ENCODE peak calls at places on chromosomes 7 and 10, in eight cellular contexts. E, A, T, U, X, Z, S and W are unnamed samples.

GRCh38 chr7:104758504-104758903 is 255.5 kb upstream of the KMT2E start:
- DNase-seq in E (peak; percentile 8), A (no peak), T (no peak), U (no peak), X (no peak), Z (no peak), S (peak; percentile 8), W (no peak)

GRCh38 chr7:125316451-125316850 is 386.8 kb upstream of the POT1 start:
- DNase-seq in E (peak; percentile 65), A (peak; percentile 77), T (peak; percentile 8), U (peak; percentile 2), X (peak; percentile 15), Z (peak; percentile 21), S (no peak), W (peak; percentile 3)

GRCh38 chr10:76962851-76963250 is 674.8 kb downstream of the KCNMA1 start:
- DNase-seq in E (no peak), A (no peak), T (no peak), U (no peak), X (no peak), Z (no peak), S (peak; percentile 69), W (no peak)

GRCh38 chr10:13536674-13537366 is 8.0 kb upstream of the BEND7 start:
- DNase-seq in E (peak; percentile 14), A (peak; percentile 90), T (peak; percentile 65), U (peak; percentile 46), X (peak; percentile 70), Z (peak; percentile 69), S (peak; percentile 48), W (peak; percentile 80)

GRCh38 chr10:133278577-133279265 is 2.1 kb upstream of the ADAM8 start:
- DNase-seq in E (peak; percentile 89), A (no peak), T (peak; percentile 72), U (peak; percentile 81), X (no peak), Z (no peak), S (no peak), W (peak; percentile 99)

GRCh38 chr10:11164806-11165590 is 147.3 kb downstream of the CELF2 start:
- DNase-seq in E (peak; percentile 0), A (peak; percentile 74), T (no peak), U (peak; percentile 91), X (no peak), Z (peak; percentile 61), S (peak; percentile 93), W (peak; percentile 29)

GRCh38 chr7:128361463-128362441 is at the start of gene PRRT4:
- DNase-seq in E (no peak), A (peak; percentile 82), T (no peak), U (no peak), X (peak; percentile 45), Z (no peak), S (peak; percentile 60), W (no peak)

GRCh38 chr10:95792211-95792780 is 36.3 kb downstream of the ENTPD1 start:
- DNase-seq in E (no peak), A (no peak), T (no peak), U (no peak), X (no peak), Z (no peak), S (peak; percentile 15), W (peak; percentile 38)

GRCh38 chr10:51700228-51700835 is 937 bp upstream of the CSTF2T start:
- DNase-seq in E (peak; percentile 62), A (peak; percentile 19), T (no peak), U (peak; percentile 51), X (no peak), Z (no peak), S (peak; percentile 5), W (no peak)

GRCh38 chr10:132005147-132005546 is 23.4 kb upstream of the BNIP3 start:
- DNase-seq in E (no peak), A (no peak), T (no peak), U (no peak), X (no peak), Z (no peak), S (no peak), W (no peak)

GRCh38 chr10:10830316-10831061 is 187.2 kb upstream of the CELF2 start:
- DNase-seq in E (peak; percentile 72), A (no peak), T (no peak), U (peak; percentile 88), X (no peak), Z (peak; percentile 93), S (peak; percentile 92), W (no peak)

GRCh38 chr10:59823111-59823510 is 69.9 kb upstream of the MRLN start:
- DNase-seq in E (no peak), A (no peak), T (no peak), U (no peak), X (no peak), Z (no peak), S (no peak), W (no peak)
- H3K4me2 ChIP-seq in E (no peak overlapping the region), A (no peak overlapping the region), T (no peak overlapping the region), U (no peak overlapping the region), X (no peak overlapping the region), Z (no peak overlapping the region), S (no peak overlapping the region), W (no peak overlapping the region)

DNA sequence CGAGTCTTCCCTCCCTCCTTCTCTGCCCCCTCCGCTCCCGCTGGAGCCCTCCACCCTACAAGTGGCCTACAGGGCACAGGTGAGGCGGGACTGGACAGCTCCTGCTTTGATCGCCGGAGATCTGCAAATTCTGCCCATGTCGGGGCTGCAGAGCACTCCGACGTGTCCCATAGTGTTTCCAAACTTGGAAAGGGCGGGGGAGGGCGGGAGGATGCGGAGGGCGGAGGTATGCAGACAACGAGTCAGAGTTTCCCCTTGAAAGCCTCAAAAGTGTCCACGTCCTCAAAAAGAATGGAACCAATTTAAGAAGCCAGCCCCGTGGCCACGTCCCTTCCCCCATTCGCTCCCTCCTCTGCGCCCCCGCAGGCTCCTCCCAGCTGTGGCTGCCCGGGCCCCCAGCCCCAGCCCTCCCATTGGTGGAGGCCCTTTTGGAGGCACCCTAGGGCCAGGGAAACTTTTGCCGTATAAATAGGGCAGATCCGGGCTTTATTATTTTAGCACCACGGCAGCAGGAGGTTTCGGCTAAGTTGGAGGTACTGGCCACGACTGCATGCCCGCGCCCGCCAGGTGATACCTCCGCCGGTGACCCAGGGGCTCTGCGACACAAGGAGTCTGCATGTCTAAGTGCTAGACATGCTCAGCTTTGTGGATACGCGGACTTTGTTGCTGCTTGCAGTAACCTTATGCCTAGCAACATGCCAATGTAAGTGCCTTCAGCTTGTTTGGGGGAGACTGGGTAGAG is at the start of gene COL1A2:
- DNase-seq in E (no peak), A (peak; percentile 70), T (no peak), U (peak; percentile 99), X (no peak), Z (peak; percentile 32), S (peak; percentile 99), W (no peak)
- H3K4me2 ChIP-seq in E (peak within 1 kb of the TSS; percentile 46), A (peak within 1 kb of the TSS; percentile 76), T (no peak within 1 kb of the TSS), U (peak within 1 kb of the TSS; percentile 96), X (no peak within 1 kb of the TSS), Z (peak within 1 kb of the TSS; percentile 26), S (peak within 1 kb of the TSS; percentile 98), W (peak within 1 kb of the TSS; percentile 49)

GRCh38 chr7:81361769-81362168 is 408.1 kb downstream of the HGF start:
- DNase-seq in E (peak; percentile 8), A (no peak), T (no peak), U (peak; percentile 37), X (no peak), Z (no peak), S (peak; percentile 33), W (no peak)

GRCh38 chr7:81370857-81371256 is 399.0 kb downstream of the HGF start:
- DNase-seq in E (no peak), A (no peak), T (no peak), U (no peak), X (no peak), Z (no peak), S (peak; percentile 37), W (no peak)

GRCh38 chr7:81366546-81366945 is 403.3 kb downstream of the HGF start:
- DNase-seq in E (no peak), A (no peak), T (no peak), U (peak; percentile 36), X (no peak), Z (no peak), S (peak; percentile 38), W (no peak)

GRCh38 chr7:81367335-81367801 is 402.5 kb downstream of the HGF start:
- DNase-seq in E (peak; percentile 66), A (no peak), T (no peak), U (peak; percentile 78), X (no peak), Z (peak; percentile 21), S (peak; percentile 97), W (peak; percentile 2)
- H3K4me2 ChIP-seq in E (peak overlapping the region; percentile 26), A (no peak overlapping the region), T (no peak overlapping the region), U (no peak overlapping the region), X (no peak overlapping the region), Z (no peak overlapping the region), S (peak overlapping the region; percentile 76), W (no peak overlapping the region)

DNA sequence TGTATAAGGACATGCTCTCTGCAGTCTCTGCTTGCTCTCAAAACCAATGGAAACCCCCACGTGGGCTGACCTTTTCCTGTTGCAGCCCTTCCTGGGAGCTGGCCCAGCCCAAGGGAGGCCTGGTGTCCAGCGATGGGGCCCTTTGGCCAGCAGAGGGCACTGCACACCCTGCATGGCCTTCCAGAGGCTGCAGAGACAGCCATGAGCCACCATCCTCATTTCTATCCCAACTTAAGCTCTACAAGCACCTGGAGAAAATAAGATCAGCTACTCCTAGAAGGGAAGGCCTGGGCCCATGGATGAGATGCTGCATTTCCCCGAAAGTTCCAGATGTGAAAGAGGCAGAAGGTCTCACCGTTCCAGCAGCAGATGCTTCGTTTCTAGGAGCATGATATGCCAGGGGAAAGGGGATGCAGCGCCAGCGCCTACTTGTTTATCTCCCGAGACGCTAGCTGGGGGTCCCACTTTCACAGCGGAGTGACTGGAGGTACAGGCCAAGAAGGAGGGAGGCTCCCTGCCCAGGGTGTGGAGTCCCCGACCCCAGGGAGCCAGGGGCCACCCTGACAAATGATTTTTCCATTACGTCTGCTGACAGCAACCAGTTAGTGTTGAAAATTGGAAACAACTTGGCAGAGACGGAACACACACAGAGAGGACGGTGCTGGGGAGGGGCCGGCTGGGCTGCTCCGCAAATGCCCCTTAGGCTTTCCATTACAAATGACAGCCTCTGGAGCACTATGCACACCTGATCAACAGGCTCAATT is 106.4 kb downstream of the ZRANB1 start:
- DNase-seq in E (peak; percentile 74), A (peak; percentile 92), T (peak; percentile 52), U (peak; percentile 84), X (peak; percentile 86), Z (peak; percentile 84), S (peak; percentile 89), W (peak; percentile 93)
- H3K4me2 ChIP-seq in E (no peak overlapping the region), A (no peak overlapping the region), T (no peak overlapping the region), U (peak overlapping the region; percentile 54), X (peak overlapping the region; percentile 45), Z (no peak overlapping the region), S (no peak overlapping the region), W (no peak overlapping the region)

DNA sequence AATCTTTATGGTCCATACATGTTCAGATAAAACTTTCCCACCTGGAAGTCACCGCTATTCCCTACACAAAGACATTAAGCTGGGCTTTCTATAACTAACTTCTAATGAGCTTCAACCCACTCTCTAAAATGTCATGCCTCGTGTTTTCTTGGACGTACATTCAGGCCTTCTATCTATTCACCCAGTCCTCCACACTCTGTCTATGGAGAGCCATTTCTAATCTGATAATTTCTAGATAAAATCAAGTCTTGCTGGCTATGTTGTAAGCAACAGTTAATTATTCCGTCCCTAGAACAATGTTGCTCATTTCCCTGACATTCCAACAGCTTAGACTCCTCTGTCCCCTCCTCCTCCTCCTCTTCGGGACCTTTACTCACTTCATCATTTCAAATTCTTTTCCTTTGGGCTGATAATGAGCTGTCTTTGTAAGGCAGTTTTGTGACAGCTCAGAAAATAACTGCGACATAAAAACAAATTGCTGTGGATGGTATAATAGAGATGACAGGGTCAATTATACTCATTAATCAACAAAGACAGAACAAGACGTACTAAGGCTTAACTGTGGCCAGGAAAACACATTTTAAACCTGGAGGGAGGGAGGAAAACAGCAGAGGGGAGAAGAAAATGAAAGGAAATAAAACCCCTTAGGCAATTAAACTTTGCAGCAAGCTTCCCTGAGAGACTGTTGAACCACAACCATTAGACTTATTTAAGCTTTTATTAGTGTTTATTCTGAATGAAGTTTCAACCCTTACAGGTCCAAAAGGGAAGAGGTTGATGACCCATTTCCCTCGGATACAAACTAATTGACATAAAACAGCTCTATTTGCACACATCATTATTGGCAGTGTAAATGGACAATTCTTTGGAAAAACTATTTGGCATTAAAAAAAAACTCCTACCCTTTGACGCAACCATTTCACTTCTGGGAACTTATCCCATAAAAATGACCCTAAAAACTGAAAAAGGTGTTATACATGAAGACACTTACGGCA is 179.1 kb downstream of the SFMBT2 start:
- DNase-seq in E (no peak), A (no peak), T (no peak), U (peak; percentile 17), X (no peak), Z (no peak), S (no peak), W (peak; percentile 9)
- H3K4me2 ChIP-seq in E (no peak overlapping the region), A (no peak overlapping the region), T (no peak overlapping the region), U (no peak overlapping the region), X (no peak overlapping the region), Z (no peak overlapping the region), S (no peak overlapping the region), W (no peak overlapping the region)